ENCODE peak calls at places on chromosomes 11 and 22, in six cellular contexts. One of them, this sample, is unnamed.

GRCh38 chr11:96222102-96222501 is 120.9 kb downstream of the MAML2 start:
- DNase-seq in foreskin fibroblast: peak; percentile 51
- DNase-seq in GM12865: no peak
- DNase-seq in neural crest cell: no peak
- DNase-seq in A549: no peak
- DNase-seq in esophagus muscularis mucosa: no peak
- DNase-seq in this sample: no peak

GRCh38 chr22:20602589-20603164 is 95.3 kb downstream of the MED15 start:
- DNase-seq in esophagus muscularis mucosa: no peak
- DNase-seq in foreskin fibroblast: no peak
- DNase-seq in A549: no peak
- DNase-seq in neural crest cell: no peak
- DNase-seq in GM12865: no peak
- DNase-seq in this sample: no peak

GRCh38 chr22:44159811-44160210 is 20.9 kb upstream of the PARVG start:
- DNase-seq in esophagus muscularis mucosa: no peak
- DNase-seq in GM12865: no peak
- DNase-seq in foreskin fibroblast: no peak
- DNase-seq in neural crest cell: no peak
- DNase-seq in A549: no peak
- DNase-seq in this sample: no peak

GRCh38 chr11:13480198-13480597 is 15.6 kb downstream of the PTH start:
- DNase-seq in GM12865: no peak
- DNase-seq in A549: no peak
- DNase-seq in foreskin fibroblast: no peak
- DNase-seq in neural crest cell: no peak
- DNase-seq in esophagus muscularis mucosa: no peak
- DNase-seq in this sample: no peak

GRCh38 chr22:38347944-38348750 is 30.9 kb upstream of the CSNK1E start:
- DNase-seq in esophagus muscularis mucosa: peak; percentile 87
- DNase-seq in foreskin fibroblast: peak; percentile 21
- DNase-seq in neural crest cell: no peak
- DNase-seq in GM12865: peak; percentile 50
- DNase-seq in A549: no peak
- DNase-seq in this sample: no peak

GRCh38 chr22:43158778-43159483 is 7.6 kb downstream of the TSPO start:
- DNase-seq in esophagus muscularis mucosa: no peak
- DNase-seq in neural crest cell: no peak
- DNase-seq in foreskin fibroblast: no peak
- DNase-seq in A549: no peak
- DNase-seq in GM12865: no peak
- DNase-seq in this sample: no peak

GRCh38 chr11:86115542-86116385 is 46.9 kb upstream of the PICALM start:
- DNase-seq in GM12865: peak; percentile 16
- DNase-seq in neural crest cell: no peak
- DNase-seq in foreskin fibroblast: peak; percentile 4
- DNase-seq in esophagus muscularis mucosa: no peak
- DNase-seq in A549: peak; percentile 40
- DNase-seq in this sample: no peak

GRCh38 chr22:49937758-49938564 is 19.5 kb downstream of the CRELD2 start:
- DNase-seq in neural crest cell: no peak
- DNase-seq in foreskin fibroblast: no peak
- DNase-seq in GM12865: no peak
- DNase-seq in esophagus muscularis mucosa: no peak
- DNase-seq in A549: no peak
- DNase-seq in this sample: peak; percentile 80

GRCh38 chr11:64451856-64452255 is 92.9 kb downstream of the RPS6KA4 start:
- DNase-seq in A549: no peak
- DNase-seq in GM12865: no peak
- DNase-seq in foreskin fibroblast: no peak
- DNase-seq in esophagus muscularis mucosa: no peak
- DNase-seq in neural crest cell: no peak
- DNase-seq in this sample: no peak

GRCh38 chr11:293852-294661 is 5.1 kb downstream of the PGGHG start:
- DNase-seq in neural crest cell: no peak
- DNase-seq in foreskin fibroblast: no peak
- DNase-seq in esophagus muscularis mucosa: no peak
- DNase-seq in A549: no peak
- DNase-seq in GM12865: no peak
- DNase-seq in this sample: no peak

GRCh38 chr11:63610604-63611394 is 3.4 kb downstream of the PLAAT3 start:
- DNase-seq in GM12865: no peak
- DNase-seq in foreskin fibroblast: no peak
- DNase-seq in esophagus muscularis mucosa: no peak
- DNase-seq in A549: no peak
- DNase-seq in neural crest cell: no peak
- DNase-seq in this sample: no peak

GRCh38 chr22:49934144-49934890 is 15.9 kb downstream of the CRELD2 start:
- DNase-seq in neural crest cell: no peak
- DNase-seq in foreskin fibroblast: peak; percentile 60
- DNase-seq in A549: no peak
- DNase-seq in GM12865: no peak
- DNase-seq in esophagus muscularis mucosa: no peak
- DNase-seq in this sample: no peak

GRCh38 chr11:2098691-2099522 is 40.3 kb downstream of the IGF2 start:
- DNase-seq in GM12865: no peak
- DNase-seq in A549: no peak
- DNase-seq in neural crest cell: no peak
- DNase-seq in foreskin fibroblast: no peak
- DNase-seq in esophagus muscularis mucosa: no peak
- DNase-seq in this sample: no peak

GRCh38 chr11:88402784-88403183 is 65.2 kb upstream of the CTSC start:
- DNase-seq in GM12865: no peak
- DNase-seq in foreskin fibroblast: peak; percentile 38
- DNase-seq in esophagus muscularis mucosa: no peak
- DNase-seq in neural crest cell: no peak
- DNase-seq in A549: no peak
- DNase-seq in this sample: no peak

GRCh38 chr11:2567026-2567671 is 122.3 kb downstream of the KCNQ1 start:
- DNase-seq in neural crest cell: no peak
- DNase-seq in GM12865: no peak
- DNase-seq in esophagus muscularis mucosa: no peak
- DNase-seq in foreskin fibroblast: no peak
- DNase-seq in A549: no peak
- DNase-seq in this sample: no peak

GRCh38 chr11:93921695-93922468 is 71.5 kb upstream of the VSTM5 start:
- DNase-seq in A549: peak; percentile 30
- DNase-seq in foreskin fibroblast: peak; percentile 79
- DNase-seq in esophagus muscularis mucosa: peak; percentile 64
- DNase-seq in neural crest cell: peak; percentile 40
- DNase-seq in GM12865: peak; percentile 64
- DNase-seq in this sample: peak; percentile 64

GRCh38 chr11:68843052-68843561 is 1.4 kb upstream of the CPT1A start:
- DNase-seq in esophagus muscularis mucosa: no peak
- DNase-seq in neural crest cell: no peak
- DNase-seq in foreskin fibroblast: peak; percentile 23
- DNase-seq in A549: no peak
- DNase-seq in GM12865: peak; percentile 60
- DNase-seq in this sample: no peak

GRCh38 chr22:21624120-21624879 is 5.5 kb downstream of the YDJC start:
- DNase-seq in GM12865: no peak
- DNase-seq in esophagus muscularis mucosa: no peak
- DNase-seq in foreskin fibroblast: peak; percentile 58
- DNase-seq in neural crest cell: peak; percentile 33
- DNase-seq in A549: no peak
- DNase-seq in this sample: peak; percentile 63

GRCh38 chr11:111797145-111797581 is 31.0 kb upstream of the PPP2R1B start:
- DNase-seq in A549: no peak
- DNase-seq in neural crest cell: no peak
- DNase-seq in GM12865: peak; percentile 63
- DNase-seq in foreskin fibroblast: peak; percentile 73
- DNase-seq in esophagus muscularis mucosa: no peak
- DNase-seq in this sample: no peak

GRCh38 chr11:130272336-130272735 is 42.4 kb downstream of the ZBTB44 start:
- DNase-seq in GM12865: no peak
- DNase-seq in neural crest cell: no peak
- DNase-seq in esophagus muscularis mucosa: no peak
- DNase-seq in A549: no peak
- DNase-seq in foreskin fibroblast: no peak
- DNase-seq in this sample: no peak

GRCh38 chr11:116504541-116505149 is 268.1 kb downstream of the BUD13 start:
- DNase-seq in esophagus muscularis mucosa: no peak
- DNase-seq in foreskin fibroblast: no peak
- DNase-seq in neural crest cell: no peak
- DNase-seq in GM12865: no peak
- DNase-seq in A549: no peak
- DNase-seq in this sample: no peak

GRCh38 chr11:61090521-61090920 is 11.8 kb upstream of the CD5 start:
- DNase-seq in GM12865: no peak
- DNase-seq in foreskin fibroblast: no peak
- DNase-seq in neural crest cell: no peak
- DNase-seq in esophagus muscularis mucosa: no peak
- DNase-seq in A549: no peak
- DNase-seq in this sample: no peak

GRCh38 chr11:69013009-69013951 is at the start of gene MRGPRF:
- DNase-seq in A549: peak; percentile 40
- DNase-seq in neural crest cell: no peak
- DNase-seq in GM12865: no peak
- DNase-seq in foreskin fibroblast: peak; percentile 97
- DNase-seq in esophagus muscularis mucosa: peak; percentile 98
- DNase-seq in this sample: peak; percentile 39

GRCh38 chr11:33158596-33158995 is 2.7 kb downstream of the CSTF3 start:
- DNase-seq in foreskin fibroblast: no peak
- DNase-seq in GM12865: no peak
- DNase-seq in neural crest cell: no peak
- DNase-seq in A549: no peak
- DNase-seq in esophagus muscularis mucosa: no peak
- DNase-seq in this sample: no peak

GRCh38 chr11:33160147-33160546 is 1.1 kb downstream of the CSTF3 start:
- DNase-seq in neural crest cell: no peak
- DNase-seq in GM12865: peak; percentile 56
- DNase-seq in foreskin fibroblast: peak; percentile 56
- DNase-seq in A549: no peak
- DNase-seq in esophagus muscularis mucosa: no peak
- DNase-seq in this sample: no peak

GRCh38 chr11:33157103-33158027 is 3.9 kb downstream of the CSTF3 start:
- DNase-seq in GM12865: no peak
- DNase-seq in neural crest cell: no peak
- DNase-seq in esophagus muscularis mucosa: no peak
- DNase-seq in foreskin fibroblast: no peak
- DNase-seq in A549: no peak
- DNase-seq in this sample: no peak

GRCh38 chr11:33160587-33160986 is 693 bp downstream of the CSTF3 start:
- DNase-seq in foreskin fibroblast: no peak
- DNase-seq in A549: no peak
- DNase-seq in GM12865: no peak
- DNase-seq in neural crest cell: no peak
- DNase-seq in esophagus muscularis mucosa: no peak
- DNase-seq in this sample: no peak

DNA sequence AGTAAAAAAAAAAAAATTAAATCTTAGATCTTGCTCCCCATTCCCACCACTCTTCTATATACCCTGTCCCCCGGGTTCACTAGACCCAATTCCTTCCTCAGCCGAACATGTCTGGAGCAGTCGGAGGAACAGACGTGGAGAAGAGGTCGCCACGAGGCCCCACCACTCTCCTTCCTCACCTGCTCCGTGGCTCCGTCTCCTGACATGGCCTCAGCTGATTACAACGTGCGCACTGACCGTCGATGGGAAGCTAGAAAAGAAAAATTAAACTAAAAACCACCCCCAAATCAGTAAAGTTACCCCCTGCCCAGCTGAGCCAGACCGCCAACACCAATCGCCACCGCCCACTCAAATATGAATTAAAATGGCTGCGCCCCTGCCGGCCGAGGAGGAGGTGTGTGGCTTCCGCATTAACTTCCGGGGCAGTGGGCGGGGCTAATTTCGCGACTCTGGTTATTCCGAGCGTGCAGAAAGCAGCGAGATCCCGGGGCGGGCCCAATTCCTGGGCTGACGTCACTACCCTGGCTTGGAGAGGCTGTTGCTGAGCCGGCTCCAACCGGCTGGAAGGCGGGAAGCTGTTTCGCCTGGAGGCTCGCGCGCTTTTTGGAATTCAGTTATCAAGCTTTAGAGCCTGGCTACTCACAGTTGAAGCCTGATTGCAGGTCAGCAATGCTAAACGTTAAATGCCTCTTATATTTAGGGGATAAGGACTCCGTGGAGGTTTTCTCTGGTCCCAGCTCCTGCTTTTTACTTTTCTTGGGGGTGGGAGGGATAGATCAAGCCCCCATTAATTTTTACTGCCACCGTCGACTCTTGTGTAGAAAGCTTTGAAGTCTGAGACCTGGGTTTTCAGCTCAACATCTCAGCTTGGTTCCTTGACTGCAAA is at the start of gene CSTF3:
- DNase-seq in esophagus muscularis mucosa: peak; percentile 100
- DNase-seq in GM12865: peak; percentile 96
- DNase-seq in foreskin fibroblast: peak; percentile 100
- DNase-seq in neural crest cell: peak; percentile 100
- DNase-seq in A549: peak; percentile 92
- DNase-seq in this sample: peak; percentile 100
- TF ChIP-seq CTCF in esophagus muscularis mucosa: peak; percentile 39
- TF ChIP-seq CTCF in GM12865: peak; percentile 22
- TF ChIP-seq CTCF in foreskin fibroblast: peak; percentile 29
- TF ChIP-seq CTCF in neural crest cell: peak; percentile 61
- TF ChIP-seq CTCF in A549: no peak
- TF ChIP-seq CTCF in this sample: peak; percentile 70

GRCh38 chr22:22691716-22692701 is 47.6 kb downstream of the GGTLC2 start:
- DNase-seq in foreskin fibroblast: peak; percentile 54
- DNase-seq in esophagus muscularis mucosa: no peak
- DNase-seq in A549: no peak
- DNase-seq in neural crest cell: no peak
- DNase-seq in GM12865: no peak
- DNase-seq in this sample: no peak

GRCh38 chr22:22694106-22694505 is 49.7 kb downstream of the GGTLC2 start:
- DNase-seq in neural crest cell: no peak
- DNase-seq in esophagus muscularis mucosa: no peak
- DNase-seq in foreskin fibroblast: no peak
- DNase-seq in GM12865: no peak
- DNase-seq in A549: no peak
- DNase-seq in this sample: no peak

GRCh38 chr22:22691055-22691454 is 46.6 kb downstream of the GGTLC2 start:
- DNase-seq in A549: no peak
- DNase-seq in GM12865: no peak
- DNase-seq in neural crest cell: no peak
- DNase-seq in esophagus muscularis mucosa: no peak
- DNase-seq in foreskin fibroblast: no peak
- DNase-seq in this sample: no peak

GRCh38 chr22:22693531-22693884 is 49.1 kb downstream of the GGTLC2 start:
- DNase-seq in GM12865: no peak
- DNase-seq in neural crest cell: no peak
- DNase-seq in esophagus muscularis mucosa: no peak
- DNase-seq in foreskin fibroblast: no peak
- DNase-seq in A549: peak; percentile 19
- DNase-seq in this sample: no peak

GRCh38 chr22:22692707-22693530 is 48.5 kb downstream of the GGTLC2 start:
- DNase-seq in neural crest cell: no peak
- DNase-seq in A549: peak; percentile 56
- DNase-seq in GM12865: peak; percentile 45
- DNase-seq in esophagus muscularis mucosa: no peak
- DNase-seq in foreskin fibroblast: peak; percentile 79
- DNase-seq in this sample: peak; percentile 70
- TF ChIP-seq CTCF in neural crest cell: peak; percentile 66
- TF ChIP-seq CTCF in A549: peak; percentile 67
- TF ChIP-seq CTCF in GM12865: peak; percentile 66
- TF ChIP-seq CTCF in esophagus muscularis mucosa: no peak
- TF ChIP-seq CTCF in foreskin fibroblast: peak; percentile 29
- TF ChIP-seq CTCF in this sample: peak; percentile 83

GRCh38 chr22:24437820-24438328 is 10.5 kb downstream of the ADORA2A start:
- DNase-seq in neural crest cell: no peak
- DNase-seq in GM12865: peak; percentile 70
- DNase-seq in foreskin fibroblast: peak; percentile 45
- DNase-seq in esophagus muscularis mucosa: no peak
- DNase-seq in A549: no peak
- DNase-seq in this sample: no peak
- TF ChIP-seq CTCF in neural crest cell: no peak
- TF ChIP-seq CTCF in GM12865: peak; percentile 26
- TF ChIP-seq CTCF in foreskin fibroblast: peak; percentile 22
- TF ChIP-seq CTCF in esophagus muscularis mucosa: no peak
- TF ChIP-seq CTCF in A549: peak; percentile 11
- TF ChIP-seq CTCF in this sample: no peak

GRCh38 chr11:56176318-56176717 is at the start of gene OR5J2:
- DNase-seq in esophagus muscularis mucosa: no peak
- DNase-seq in foreskin fibroblast: no peak
- DNase-seq in A549: no peak
- DNase-seq in neural crest cell: no peak
- DNase-seq in GM12865: no peak
- DNase-seq in this sample: no peak
- TF ChIP-seq CTCF in esophagus muscularis mucosa: no peak
- TF ChIP-seq CTCF in foreskin fibroblast: no peak
- TF ChIP-seq CTCF in A549: no peak
- TF ChIP-seq CTCF in neural crest cell: no peak
- TF ChIP-seq CTCF in GM12865: no peak
- TF ChIP-seq CTCF in this sample: no peak